ENCODE peak calls at places on chromosomes 6 and 20, in eight cellular contexts. E is cardiac muscle cell; Y is endodermal cell; F is left lung; K is CD8-positive, alpha-beta T cell; D is IMR-90; W is Caco-2; T is right lobe of liver. B is an unnamed sample. For H3K27me3, the result is how much of the 10 kb centered on the place peaks cover.

GRCh38 chr6:15364401-15365037 is 118.7 kb downstream of the JARID2 start:
- DNase-seq in E (no peak), Y (peak), F (no peak), K (no peak), D (no peak), W (no peak), T (no peak), B (no peak)

GRCh38 chr6:117919775-117920492 is 12.9 kb downstream of the SLC35F1 start:
- DNase-seq in E (no peak), Y (peak), F (peak), K (no peak), D (no peak), W (no peak), T (peak), B (no peak)

GRCh38 chr6:25223421-25224052 is 55.6 kb upstream of the CARMIL1 start:
- DNase-seq in E (peak), Y (peak), F (no peak), K (peak), D (peak), W (peak), T (no peak), B (peak)

GRCh38 chr6:35687658-35688604 is 784 bp downstream of the FKBP5 start:
- DNase-seq in E (peak), Y (peak), F (peak), K (peak), D (peak), W (peak), T (peak), B (no peak)

GRCh38 chr20:10201321-10201870 is 17.2 kb upstream of the SNAP25 start:
- DNase-seq in E (no peak), Y (no peak), F (no peak), K (no peak), D (peak), W (no peak), T (no peak), B (no peak)

GRCh38 chr6:34540841-34541240 is 15.3 kb downstream of the SPDEF start:
- DNase-seq in E (no peak), Y (no peak), F (no peak), K (no peak), D (no peak), W (no peak), T (no peak), B (no peak)

GRCh38 chr6:169893624-169894023 is 142.2 kb downstream of the ERMARD start:
- DNase-seq in E (no peak), Y (no peak), F (no peak), K (no peak), D (no peak), W (no peak), T (no peak), B (no peak)

GRCh38 chr6:97305676-97306075 is 22.7 kb upstream of the MMS22L start:
- DNase-seq in E (no peak), Y (no peak), F (no peak), K (no peak), D (no peak), W (no peak), T (no peak), B (no peak)

GRCh38 chr6:161922631-161923119 is 648.8 kb upstream of the AGPAT4 start:
- DNase-seq in E (peak), Y (peak), F (no peak), K (no peak), D (peak), W (peak), T (peak), B (peak)

GRCh38 chr20:20553534-20553933 is 158.9 kb downstream of the RALGAPA2 start:
- DNase-seq in E (no peak), Y (no peak), F (no peak), K (no peak), D (no peak), W (no peak), T (no peak), B (no peak)

GRCh38 chr20:20555838-20556237 is 156.6 kb downstream of the RALGAPA2 start:
- DNase-seq in E (no peak), Y (no peak), F (no peak), K (no peak), D (no peak), W (no peak), T (no peak), B (no peak)

GRCh38 chr20:20552076-20552475 is 160.4 kb downstream of the RALGAPA2 start:
- DNase-seq in E (no peak), Y (no peak), F (no peak), K (no peak), D (no peak), W (no peak), T (no peak), B (no peak)

GRCh38 chr20:20557406-20557805 is 155.0 kb downstream of the RALGAPA2 start:
- DNase-seq in E (no peak), Y (no peak), F (no peak), K (no peak), D (no peak), W (no peak), T (no peak), B (no peak)

GRCh38 chr20:20554951-20555350 is 157.5 kb downstream of the RALGAPA2 start:
- DNase-seq in E (no peak), Y (no peak), F (no peak), K (no peak), D (no peak), W (no peak), T (no peak), B (no peak)
- H3K4me3 ChIP-seq in E (no peak), Y (no peak), F (no peak), K (no peak), D (no peak), W (no peak), T (no peak), B (no peak)

GRCh38 chr20:59933849-59934585 is 580 bp upstream of the SYCP2 start:
- DNase-seq in E (peak), Y (peak), F (peak), K (peak), D (peak), W (peak), T (peak), B (peak)
- TF ChIP-seq CTCF in E (peak), Y (peak), F (peak), K (peak), D (peak), W (peak), T (peak), B (peak)

GRCh38 chr6:50849016-50849748 is 30.5 kb downstream of the TFAP2B start:
- DNase-seq in E (no peak), Y (peak), F (peak), K (no peak), D (no peak), W (no peak), T (no peak), B (no peak)
- H3K27me3 ChIP-seq in E (half or more), Y (half or more), F (half or more), K (under half), D (under half), W (under half), T (half or more), B (under half)

GRCh38 chr6:21808045-21808470 is 214.5 kb downstream of the SOX4 start:
- DNase-seq in E (peak), Y (peak), F (no peak), K (no peak), D (peak), W (peak), T (no peak), B (peak)

GRCh38 chr6:21804941-21805610 is 211.5 kb downstream of the SOX4 start:
- DNase-seq in E (peak), Y (no peak), F (no peak), K (no peak), D (peak), W (no peak), T (no peak), B (no peak)

GRCh38 chr6:21807299-21807698 is 213.7 kb downstream of the SOX4 start:
- DNase-seq in E (no peak), Y (no peak), F (no peak), K (no peak), D (no peak), W (no peak), T (no peak), B (no peak)

GRCh38 chr6:21811484-21811883 is 217.9 kb downstream of the SOX4 start:
- DNase-seq in E (no peak), Y (no peak), F (no peak), K (no peak), D (no peak), W (no peak), T (no peak), B (no peak)

DNA sequence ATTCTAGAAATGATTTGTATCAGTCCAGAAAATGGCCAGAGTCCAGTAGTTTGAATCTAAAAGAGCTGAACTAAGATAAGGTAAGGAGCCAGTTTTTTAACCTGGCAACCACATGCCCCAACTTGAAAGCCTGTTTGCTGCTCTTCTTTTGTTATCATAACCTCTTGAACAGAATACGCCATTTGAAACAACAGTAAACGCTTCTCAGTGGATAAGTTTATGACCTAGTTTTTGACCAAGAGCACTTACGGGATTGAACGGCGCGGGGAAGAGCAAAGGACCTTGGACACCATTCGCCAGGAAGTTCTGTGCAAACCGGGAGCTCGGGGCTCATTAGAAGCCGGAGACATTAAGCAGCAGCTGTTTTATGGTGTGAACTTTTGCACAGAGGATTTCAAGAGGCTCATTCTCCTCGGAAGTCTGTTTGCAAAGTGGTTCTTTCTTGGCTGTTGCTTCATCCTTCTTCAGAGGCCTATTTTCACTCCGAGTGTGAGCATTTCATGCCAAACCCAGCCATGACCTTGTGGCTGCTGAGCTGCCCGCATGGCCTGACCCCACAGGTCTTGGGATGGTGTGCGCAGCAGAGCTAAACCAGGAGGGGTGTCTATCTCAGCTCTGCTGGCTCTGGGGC is 215.1 kb downstream of the SOX4 start:
- DNase-seq in E (peak), Y (no peak), F (no peak), K (no peak), D (no peak), W (peak), T (no peak), B (peak)
- H3K4me3 ChIP-seq in E (no peak), Y (no peak), F (no peak), K (no peak), D (no peak), W (no peak), T (no peak), B (no peak)

B was measured in bronchial epithelial cell.